ENCODE peak calls at places on chromosomes 13 and 19, in five cellular contexts. H, S, K, W and D are unnamed samples.

GRCh38 chr19:12715102-12715501 is 8.6 kb downstream of the TNPO2 start:
- DNase-seq in H (no peak), S (no peak), K (no peak), W (no peak), D (no peak)

GRCh38 chr19:17256130-17256529 is 8.4 kb downstream of the USHBP1 start:
- DNase-seq in H (no peak), S (no peak), K (no peak), W (no peak), D (no peak)

GRCh38 chr13:50611117-50611781 is 232.2 kb downstream of the DLEU7 start:
- DNase-seq in H (no peak), S (no peak), K (no peak), W (no peak), D (no peak)

GRCh38 chr13:19152403-19152802 is 29.2 kb downstream of the TUBA3C start:
- DNase-seq in H (no peak), S (no peak), K (no peak), W (no peak), D (peak; percentile 44)

GRCh38 chr13:86933676-86934075 is 737.5 kb upstream of the SLITRK5 start:
- DNase-seq in H (no peak), S (peak; percentile 97), K (no peak), W (no peak), D (no peak)

GRCh38 chr13:113327766-113328391 is 30.8 kb downstream of the LAMP1 start:
- DNase-seq in H (no peak), S (no peak), K (no peak), W (no peak), D (no peak)

GRCh38 chr13:72164811-72165210 is 297.8 kb upstream of the DACH1 start:
- DNase-seq in H (no peak), S (no peak), K (no peak), W (no peak), D (no peak)

GRCh38 chr13:93108111-93108581 is 118.5 kb upstream of the GPC6 start:
- DNase-seq in H (no peak), S (no peak), K (no peak), W (no peak), D (no peak)

GRCh38 chr13:36219883-36220282 is 5.5 kb upstream of the SOHLH2 start:
- DNase-seq in H (no peak), S (no peak), K (no peak), W (no peak), D (no peak)

GRCh38 chr19:46861691-46862503 is 1.1 kb downstream of the ARHGAP35 start:
- DNase-seq in H (peak; percentile 23), S (peak; percentile 51), K (peak; percentile 33), W (peak; percentile 68), D (peak; percentile 69)

GRCh38 chr13:46211116-46211515 is 612 bp upstream of the LRRC63 start:
- DNase-seq in H (peak; percentile 2), S (peak; percentile 8), K (peak; percentile 3), W (no peak), D (no peak)

GRCh38 chr13:25977671-25978070 is 74.1 kb downstream of the SHISA2 start:
- DNase-seq in H (no peak), S (peak; percentile 68), K (peak; percentile 15), W (no peak), D (no peak)

GRCh38 chr19:38551450-38551813 is 66.3 kb downstream of the MAP4K1 start:
- DNase-seq in H (no peak), S (no peak), K (no peak), W (no peak), D (no peak)

GRCh38 chr19:51690359-51691121 is 2.6 kb upstream of the SPACA6 start:
- DNase-seq in H (peak; percentile 83), S (peak; percentile 97), K (peak; percentile 76), W (peak; percentile 81), D (peak; percentile 83)

GRCh38 chr13:74674701-74675100 is 540.5 kb upstream of the KLF12 start:
- DNase-seq in H (no peak), S (no peak), K (no peak), W (no peak), D (no peak)

GRCh38 chr19:42311612-42312160 is 1.4 kb upstream of the TMEM145 start:
- DNase-seq in H (no peak), S (peak; percentile 57), K (no peak), W (no peak), D (no peak)

GRCh38 chr13:79405501-79405830 is 589 bp downstream of the RBM26 start:
- DNase-seq in H (no peak), S (peak; percentile 50), K (peak; percentile 49), W (no peak), D (no peak)

DNA sequence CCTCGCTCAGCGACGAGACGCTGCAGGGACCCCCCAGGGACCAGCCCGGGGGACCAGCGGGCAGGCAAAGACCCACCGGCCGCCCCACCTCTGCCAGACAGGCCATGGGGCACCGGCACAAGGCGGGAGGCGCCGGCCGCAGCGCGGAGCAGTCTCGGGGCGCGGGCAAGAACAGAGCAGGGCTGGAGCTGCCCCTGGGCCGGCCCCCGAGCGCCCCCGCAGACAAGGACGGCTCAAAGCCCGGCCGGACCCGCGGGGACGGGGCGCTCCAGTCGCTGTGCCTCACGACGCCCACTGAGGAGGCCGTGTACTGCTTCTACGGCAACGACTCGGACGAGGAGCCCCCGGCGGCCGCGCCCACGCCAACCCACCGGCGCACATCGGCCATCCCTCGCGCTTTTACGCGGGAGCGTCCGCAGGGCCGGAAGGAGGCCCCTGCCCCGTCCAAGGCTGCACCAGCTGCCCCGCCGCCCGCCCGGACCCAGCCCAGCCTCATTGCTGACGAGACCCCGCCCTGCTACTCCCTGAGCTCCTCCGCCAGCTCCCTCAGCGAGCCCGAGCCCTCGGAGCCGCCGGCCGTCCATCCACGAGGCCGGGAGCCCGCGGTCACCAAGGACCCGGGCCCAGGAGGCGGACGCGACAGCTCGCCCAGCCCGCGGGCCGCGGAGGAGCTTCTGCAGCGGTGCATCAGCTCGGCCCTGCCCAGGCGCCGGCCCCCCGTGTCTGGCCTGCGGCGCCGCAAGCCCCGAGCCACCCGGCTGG is 11.3 kb downstream of the C19orf25 start:
- DNase-seq in H (no peak), S (no peak), K (no peak), W (no peak), D (no peak)
- H3K4me3 ChIP-seq in H (no peak overlapping the region), S (no peak overlapping the region), K (no peak overlapping the region), W (no peak overlapping the region), D (peak overlapping the region; percentile 51)

DNA sequence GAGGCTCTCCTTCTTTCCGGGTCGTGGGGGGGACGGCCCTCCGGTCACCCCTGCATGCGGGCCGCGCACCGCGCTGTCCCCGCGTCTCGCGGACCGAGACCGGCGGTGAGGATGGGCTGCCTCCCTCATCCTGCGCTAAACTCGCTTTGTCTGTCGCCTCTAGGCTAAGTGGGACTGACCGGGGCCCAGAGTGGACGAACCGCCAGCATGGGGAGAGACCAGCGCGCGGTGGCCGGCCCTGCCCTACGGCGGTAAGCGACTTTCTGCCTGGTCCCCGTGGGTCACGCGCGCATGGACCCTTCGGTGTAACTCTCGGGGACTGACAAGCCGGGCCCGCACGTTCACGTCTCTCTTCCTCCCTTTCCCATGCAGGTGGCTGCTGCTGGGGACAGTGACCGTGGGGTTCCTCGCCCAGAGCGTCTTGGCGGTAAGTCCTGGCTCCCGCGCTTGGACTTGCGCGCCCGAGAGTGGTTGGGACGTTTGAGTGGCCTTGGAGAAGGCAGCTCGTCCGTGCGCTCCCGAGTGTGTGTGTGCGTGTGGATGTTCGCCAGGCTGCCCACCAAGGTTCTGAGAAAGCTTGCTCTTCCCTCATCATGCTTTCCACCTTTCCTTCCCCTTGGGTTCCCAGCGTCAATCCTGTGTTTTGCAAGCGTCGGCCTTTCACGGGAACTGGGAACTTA is 753 bp downstream of the COL4A2 start:
- DNase-seq in H (no peak), S (peak; percentile 37), K (peak; percentile 60), W (no peak), D (no peak)
- H3K4me3 ChIP-seq in H (peak overlapping the region; percentile 77), S (peak overlapping the region; percentile 63), K (peak overlapping the region; percentile 64), W (peak overlapping the region; percentile 71), D (peak overlapping the region; percentile 72)

GRCh38 chr13:48131481-48131992 is 36.6 kb upstream of the MED4 start:
- DNase-seq in H (no peak), S (no peak), K (no peak), W (no peak), D (no peak)

GRCh38 chr13:48123827-48124226 is 28.9 kb upstream of the MED4 start:
- DNase-seq in H (no peak), S (no peak), K (no peak), W (no peak), D (no peak)

GRCh38 chr13:48121733-48122132 is 26.8 kb upstream of the MED4 start:
- DNase-seq in H (no peak), S (peak; percentile 23), K (no peak), W (no peak), D (no peak)

GRCh38 chr13:48125794-48126228 is 30.9 kb upstream of the MED4 start:
- DNase-seq in H (peak; percentile 67), S (no peak), K (peak; percentile 92), W (no peak), D (no peak)

GRCh38 chr13:48126944-48127814 is 32.3 kb upstream of the MED4 start:
- DNase-seq in H (peak; percentile 76), S (peak; percentile 93), K (peak; percentile 66), W (no peak), D (no peak)
- H3K4me3 ChIP-seq in H (no peak overlapping the region), S (no peak overlapping the region), K (no peak overlapping the region), W (no peak overlapping the region), D (no peak overlapping the region)

GRCh38 chr19:40266912-40267600 is 18.1 kb downstream of the AKT2 start:
- DNase-seq in H (no peak), S (peak; percentile 30), K (no peak), W (no peak), D (no peak)
- H3K4me3 ChIP-seq in H (no peak overlapping the region), S (no peak overlapping the region), K (no peak overlapping the region), W (no peak overlapping the region), D (no peak overlapping the region)

GRCh38 chr19:35719402-35720162 is 1.8 kb downstream of the KMT2B start:
- DNase-seq in H (no peak), S (no peak), K (no peak), W (no peak), D (no peak)
- H3K4me3 ChIP-seq in H (peak overlapping the region; percentile 82), S (no peak overlapping the region), K (no peak overlapping the region), W (peak overlapping the region; percentile 78), D (no peak overlapping the region)